ENCODE peak calls at places on chromosomes 6 and 20, in six cellular contexts. S, L, M, Z, K and U are unnamed samples.

GRCh38 chr6:33416386-33417126 is 1.4 kb downstream of the CUTA start:
- DNase-seq in K (no peak), S (no peak), M (no peak), Z (no peak), L (no peak), U (no peak)

GRCh38 chr20:26208296-26209091 is 511.8 kb upstream of the ZNF337 start:
- DNase-seq in K (no peak), L (peak), S (no peak), Z (peak), M (peak), U (peak)

GRCh38 chr6:29762781-29763214 is 39.6 kb downstream of the HLA-F start:
- DNase-seq in Z (no peak), K (no peak), S (no peak), M (no peak), L (no peak), U (no peak)

GRCh38 chr6:157396026-157396425 is 15.0 kb downstream of the ZDHHC14 start:
- DNase-seq in L (no peak), K (no peak), Z (no peak), M (no peak), S (no peak), U (no peak)

GRCh38 chr6:118968416-118968815 is 33.5 kb upstream of the MCM9 start:
- DNase-seq in Z (no peak), M (no peak), K (no peak), S (no peak), L (no peak), U (no peak)

GRCh38 chr20:50959543-50960126 is 1.0 kb downstream of the MOCS3 start:
- DNase-seq in S (no peak), M (no peak), K (no peak), Z (no peak), L (no peak), U (no peak)

GRCh38 chr6:88561974-88562736 is 396.0 kb upstream of the CNR1 start:
- DNase-seq in S (no peak), Z (no peak), M (no peak), L (no peak), K (no peak), U (no peak)

GRCh38 chr6:117976030-117976651 is 69.1 kb downstream of the SLC35F1 start:
- DNase-seq in K (peak), Z (no peak), L (peak), S (no peak), M (no peak), U (no peak)

GRCh38 chr6:139588076-139588639 is 213.7 kb upstream of the CITED2 start:
- DNase-seq in M (no peak), S (peak), K (no peak), Z (no peak), L (no peak), U (no peak)

GRCh38 chr20:50305636-50306477 is 115.2 kb downstream of the CEBPB start:
- DNase-seq in Z (no peak), K (no peak), L (no peak), S (peak), M (peak), U (no peak)

GRCh38 chr6:157119502-157120027 is 203.8 kb downstream of the TMEM242 start:
- DNase-seq in K (no peak), L (no peak), Z (no peak), M (no peak), S (no peak), U (no peak)

GRCh38 chr6:13813011-13813410 is 1.3 kb downstream of the MCUR1 start:
- DNase-seq in S (no peak), Z (no peak), L (no peak), M (no peak), K (no peak), U (no peak)

DNA sequence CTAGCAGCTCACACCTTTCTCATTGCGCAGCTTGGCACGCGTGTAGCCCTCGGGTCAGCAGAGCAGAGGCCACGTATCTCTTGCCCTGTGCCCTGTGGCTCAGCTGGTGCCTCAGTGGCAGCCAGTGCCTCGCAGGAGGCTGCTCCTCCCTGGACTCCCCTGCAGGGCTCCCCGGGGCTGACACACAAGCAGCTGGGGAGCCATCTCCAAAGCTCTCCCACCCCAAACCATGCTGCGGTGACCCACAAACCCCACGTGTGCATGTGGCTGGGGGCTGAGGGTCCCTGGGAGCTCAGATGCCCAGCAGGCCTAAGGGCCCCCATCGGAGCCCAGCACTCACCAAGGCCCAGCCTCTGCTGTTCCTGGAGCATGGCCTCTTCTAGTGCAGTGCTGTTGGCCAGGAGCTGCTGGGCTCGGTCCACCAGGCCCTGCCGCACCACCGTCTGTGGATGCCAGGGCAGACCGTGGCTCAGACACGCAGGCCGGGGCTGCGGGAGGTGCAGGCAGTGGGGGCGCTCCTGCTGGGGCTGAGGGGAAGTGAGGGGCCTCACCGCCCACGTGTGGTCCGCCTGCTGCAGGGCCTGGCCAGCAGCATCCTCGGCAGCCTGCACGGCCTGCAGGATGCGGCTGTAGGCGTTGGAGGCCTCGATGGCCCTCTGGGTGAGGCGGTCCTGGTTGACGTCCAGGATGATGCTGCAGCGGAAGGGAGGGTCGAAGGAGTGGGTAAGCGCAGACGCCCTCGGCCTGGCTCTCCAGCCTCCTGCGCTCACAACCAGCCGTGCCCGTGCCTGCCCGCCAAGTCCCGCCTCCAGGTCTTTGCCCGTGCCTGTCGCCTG is 13.8 kb downstream of the ADRM1 start:
- DNase-seq in K (no peak), Z (no peak), S (no peak), M (no peak), L (no peak), U (no peak)
- TF ChIP-seq CTCF in K (no peak), Z (no peak), S (no peak), M (no peak), L (no peak), U (no peak)

DNA sequence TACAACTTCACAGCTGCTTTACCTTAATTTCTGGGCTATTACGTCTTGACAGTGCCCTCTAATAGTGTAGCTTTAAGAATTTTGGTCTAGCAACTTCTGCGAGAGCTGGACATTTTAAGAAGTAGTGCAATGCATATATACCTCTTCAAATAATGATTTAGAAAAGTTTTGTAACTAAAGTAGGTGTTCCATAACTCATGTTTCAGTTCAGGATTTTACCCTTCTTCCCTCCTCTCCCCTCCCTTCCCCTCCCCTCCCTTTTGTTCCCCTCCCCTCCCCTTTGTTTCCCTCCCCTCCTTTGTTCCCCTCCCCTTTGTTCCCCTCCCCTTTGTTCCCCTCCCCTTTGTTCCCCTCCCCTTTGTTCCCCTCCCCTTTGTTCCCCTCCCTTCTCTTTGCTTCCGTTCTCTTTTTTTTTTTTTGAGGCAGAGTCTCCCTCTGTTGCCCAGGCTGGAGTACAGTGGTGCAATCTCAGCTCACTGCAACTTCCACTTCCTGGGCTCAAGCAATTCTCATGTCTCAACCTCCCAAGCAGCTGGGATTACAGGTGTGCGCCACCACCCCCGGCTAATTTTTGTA is 28.8 kb upstream of the TRAM2 start:
- DNase-seq in M (no peak), L (no peak), K (peak), Z (no peak), S (no peak), U (no peak)
- TF ChIP-seq CTCF in M (no peak), L (no peak), K (no peak), Z (no peak), S (no peak), U (no peak)

GRCh38 chr6:125044066-125044465 is 81.8 kb downstream of the RNF217 start:
- DNase-seq in M (no peak), K (no peak), S (no peak), L (no peak), Z (no peak), U (no peak)
- TF ChIP-seq CTCF in M (no peak), K (no peak), S (no peak), L (no peak), Z (no peak), U (no peak)

DNA sequence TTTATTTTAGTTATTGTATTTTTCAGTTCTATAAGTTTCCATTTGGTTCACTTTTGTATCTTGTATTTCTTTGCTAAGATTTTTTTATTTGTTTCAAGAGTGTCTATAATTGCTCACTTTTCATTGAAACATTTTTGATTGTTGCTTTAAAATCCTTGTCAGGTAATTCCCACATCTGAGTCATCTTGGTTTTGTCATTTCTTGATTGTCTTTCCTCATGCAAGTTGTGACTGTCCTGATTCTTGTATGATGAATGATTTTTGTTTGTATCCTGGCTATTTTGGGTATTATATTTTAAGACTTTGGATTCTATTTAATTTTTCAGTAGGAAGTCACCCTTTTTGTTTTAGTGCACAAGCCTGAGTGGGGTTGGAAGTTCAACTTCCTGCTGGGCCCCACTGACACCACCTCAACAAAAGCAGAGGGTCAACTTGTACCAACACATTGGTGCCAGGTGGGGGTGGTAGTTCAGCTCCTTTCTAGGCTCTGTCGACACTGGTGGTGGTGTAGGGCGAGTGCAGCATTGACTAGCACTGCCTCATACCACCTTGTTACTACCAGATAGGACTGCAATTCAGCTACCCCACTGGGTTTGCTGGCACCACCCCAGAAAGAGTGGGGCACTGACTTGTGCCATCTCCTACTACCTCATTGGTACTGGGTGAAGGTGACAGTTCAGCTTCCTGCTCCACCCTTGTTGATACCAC is 8.8 kb downstream of the RSPH3 start:
- DNase-seq in M (no peak), K (peak), S (no peak), Z (no peak), L (no peak), U (no peak)
- TF ChIP-seq CTCF in M (no peak), K (no peak), S (no peak), Z (no peak), L (no peak), U (no peak)

GRCh38 chr20:3204124-3204794 is at the start of gene DDRGK1:
- DNase-seq in Z (peak), K (peak), L (peak), S (peak), M (peak), U (peak)
- TF ChIP-seq CTCF in Z (no peak), K (no peak), L (no peak), S (no peak), M (no peak), U (no peak)

GRCh38 chr20:17570347-17571152 is 675 bp downstream of the DSTN start:
- DNase-seq in M (peak), S (peak), Z (no peak), K (peak), L (no peak), U (peak)
- TF ChIP-seq CTCF in M (no peak), S (no peak), Z (no peak), K (no peak), L (peak), U (no peak)

DNA sequence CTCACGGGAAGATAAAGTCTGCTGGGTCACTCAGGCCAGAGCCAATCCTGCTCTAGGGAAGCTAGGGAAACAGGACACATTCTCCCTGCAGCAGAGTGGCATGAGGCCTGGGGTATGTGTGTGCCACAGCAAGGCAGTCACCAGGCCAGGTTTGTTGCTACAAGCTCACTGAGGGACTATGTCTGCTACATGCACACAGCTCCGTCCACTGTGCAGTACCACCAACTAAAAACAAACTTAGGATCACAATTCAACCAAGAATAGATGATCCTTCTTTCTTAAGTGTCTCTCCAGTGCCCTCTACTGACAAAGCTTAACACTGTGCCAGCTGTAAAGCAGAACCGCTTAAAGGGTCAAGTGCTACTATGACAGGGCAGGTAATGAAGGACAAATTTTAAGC is 192.5 kb downstream of the PTPRK start:
- DNase-seq in K (peak), Z (no peak), S (peak), M (no peak), L (peak), U (no peak)
- TF ChIP-seq CTCF in K (peak), Z (no peak), S (peak), M (no peak), L (peak), U (peak)

GRCh38 chr20:226958-227357 is at the start of gene DEFB129:
- DNase-seq in S (no peak), K (no peak), Z (no peak), L (no peak), M (no peak), U (no peak)

DNA sequence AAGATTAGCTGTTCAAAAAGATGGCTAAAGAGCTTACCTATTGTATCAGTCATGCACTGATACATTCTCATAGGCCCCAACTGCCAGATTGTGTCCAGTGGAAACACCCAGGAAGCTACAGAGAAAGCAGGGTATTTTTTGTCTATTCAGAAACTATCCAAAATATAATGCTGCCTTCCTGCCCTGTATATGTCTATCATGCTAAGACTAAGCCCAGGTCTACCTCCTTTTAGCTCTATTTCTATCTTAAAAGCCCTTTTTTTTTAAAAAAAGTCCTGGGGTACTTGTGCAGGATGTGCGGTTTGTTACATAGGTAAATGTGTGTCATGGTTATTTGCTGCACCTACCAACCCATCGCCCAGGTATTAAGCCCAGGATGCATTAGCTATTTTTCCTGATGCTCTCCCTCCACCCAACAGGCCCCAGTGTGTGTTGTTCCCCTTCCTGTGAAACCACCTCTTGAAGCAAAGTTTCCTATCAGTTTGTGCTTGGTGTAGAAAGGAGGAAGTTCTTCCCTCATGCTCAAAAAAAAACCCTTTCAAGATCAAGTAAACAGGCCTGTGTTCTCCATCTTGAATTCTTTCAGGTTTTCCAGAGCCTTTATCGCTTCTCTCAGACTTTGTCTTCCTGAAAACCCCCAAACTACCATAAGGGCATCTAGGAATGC is 514 bp downstream of the DEFB129 start:
- DNase-seq in S (no peak), L (no peak), K (peak), M (no peak), Z (no peak), U (no peak)
- TF ChIP-seq CTCF in S (no peak), L (no peak), K (no peak), M (no peak), Z (no peak), U (no peak)

GRCh38 chr20:4998160-4998651 is 3.1 kb downstream of the SLC23A2 start:
- DNase-seq in S (no peak), K (peak), L (peak), Z (no peak), M (no peak), U (no peak)
- TF ChIP-seq CTCF in S (peak), K (peak), L (no peak), Z (no peak), M (no peak), U (peak)

DNA sequence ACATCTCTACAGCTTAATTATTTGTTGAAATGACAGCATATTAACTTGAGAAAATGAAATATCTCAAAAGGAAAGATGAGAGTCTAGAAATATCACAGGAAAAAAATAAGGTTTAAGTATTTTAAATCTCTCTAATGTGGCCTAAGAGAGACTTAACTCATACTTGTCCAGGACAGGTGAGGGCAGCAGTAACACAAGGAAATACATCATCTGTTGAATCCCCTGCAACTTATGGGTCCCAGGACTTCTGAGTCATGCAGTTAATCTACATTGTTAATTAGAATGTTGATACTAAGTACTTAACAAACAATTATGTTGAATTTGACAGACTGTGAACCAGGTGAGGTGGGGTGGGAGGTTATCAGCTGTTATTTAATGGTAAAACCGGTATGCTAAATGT is 87.8 kb downstream of the CEP57L1 start:
- DNase-seq in K (peak), Z (no peak), M (no peak), S (no peak), L (no peak), U (no peak)
- TF ChIP-seq CTCF in K (no peak), Z (no peak), M (no peak), S (peak), L (no peak), U (no peak)